ENCODE peak calls at places on chromosomes 2 and 18, in four cellular contexts. C, W, N and J are unnamed samples.

GRCh38 chr2:177147093-177147694 is 65.4 kb upstream of the HNRNPA3 start:
- DNase-seq in C (no peak), W (peak; percentile 76), N (no peak), J (no peak)

GRCh38 chr2:54657664-54658083 is 65.8 kb upstream of the EML6 start:
- DNase-seq in C (peak; percentile 63), W (peak; percentile 59), N (peak; percentile 42), J (no peak)

GRCh38 chr2:180690611-180691010 is 289.8 kb upstream of the UBE2E3 start:
- DNase-seq in C (no peak), W (peak; percentile 62), N (no peak), J (no peak)

GRCh38 chr2:64966017-64966416 is 23.2 kb upstream of the SLC1A4 start:
- DNase-seq in C (no peak), W (no peak), N (no peak), J (no peak)

GRCh38 chr2:120384486-120385354 is 38.8 kb downstream of the INHBB start:
- DNase-seq in C (peak; percentile 24), W (no peak), N (no peak), J (no peak)

GRCh38 chr2:231189571-231190495 is 8.6 kb upstream of the ARMC9 start:
- DNase-seq in C (peak; percentile 69), W (peak; percentile 62), N (no peak), J (no peak)

GRCh38 chr2:56473524-56473923 is 289.7 kb downstream of the CCDC85A start:
- DNase-seq in C (no peak), W (no peak), N (no peak), J (no peak)

GRCh38 chr2:151238527-151239487 is 22.9 kb downstream of the RBM43 start:
- DNase-seq in C (peak; percentile 58), W (peak; percentile 88), N (peak; percentile 53), J (no peak)

GRCh38 chr2:67918471-67918870 is 144.3 kb downstream of the C1D start:
- DNase-seq in C (no peak), W (no peak), N (no peak), J (no peak)

GRCh38 chr18:36505701-36506100 is 208.2 kb downstream of the FHOD3 start:
- DNase-seq in C (no peak), W (no peak), N (no peak), J (no peak)

GRCh38 chr2:215796160-215796559 is 217.2 kb downstream of the MREG start:
- DNase-seq in C (no peak), W (peak; percentile 94), N (no peak), J (no peak)

GRCh38 chr2:162506706-162507105 is 162.8 kb downstream of the GCA start:
- DNase-seq in C (no peak), W (no peak), N (no peak), J (no peak)

GRCh38 chr18:24530630-24531111 is 70.2 kb downstream of the HRH4 start:
- DNase-seq in C (no peak), W (peak; percentile 65), N (no peak), J (no peak)

GRCh38 chr2:16568998-16569397 is 96.6 kb downstream of the CYRIA start:
- DNase-seq in C (no peak), W (no peak), N (no peak), J (no peak)

GRCh38 chr2:101869527-101869926 is 122.2 kb upstream of the IL1R2 start:
- DNase-seq in C (no peak), W (no peak), N (no peak), J (no peak)

GRCh38 chr2:100198461-100199230 is 56.3 kb upstream of the AFF3 start:
- DNase-seq in C (no peak), W (no peak), N (no peak), J (no peak)

GRCh38 chr18:12304351-12305210 is 3.5 kb upstream of the TUBB6 start:
- DNase-seq in C (peak; percentile 61), W (no peak), N (peak; percentile 46), J (no peak)

GRCh38 chr2:33489835-33490431 is 13.5 kb downstream of the RASGRP3 start:
- DNase-seq in C (no peak), W (no peak), N (no peak), J (no peak)

GRCh38 chr2:240348522-240348921 is 86.9 kb upstream of the GPC1 start:
- DNase-seq in C (no peak), W (no peak), N (no peak), J (no peak)

GRCh38 chr2:10631405-10631804 is 58.4 kb downstream of the NOL10 start:
- DNase-seq in C (no peak), W (no peak), N (no peak), J (no peak)

DNA sequence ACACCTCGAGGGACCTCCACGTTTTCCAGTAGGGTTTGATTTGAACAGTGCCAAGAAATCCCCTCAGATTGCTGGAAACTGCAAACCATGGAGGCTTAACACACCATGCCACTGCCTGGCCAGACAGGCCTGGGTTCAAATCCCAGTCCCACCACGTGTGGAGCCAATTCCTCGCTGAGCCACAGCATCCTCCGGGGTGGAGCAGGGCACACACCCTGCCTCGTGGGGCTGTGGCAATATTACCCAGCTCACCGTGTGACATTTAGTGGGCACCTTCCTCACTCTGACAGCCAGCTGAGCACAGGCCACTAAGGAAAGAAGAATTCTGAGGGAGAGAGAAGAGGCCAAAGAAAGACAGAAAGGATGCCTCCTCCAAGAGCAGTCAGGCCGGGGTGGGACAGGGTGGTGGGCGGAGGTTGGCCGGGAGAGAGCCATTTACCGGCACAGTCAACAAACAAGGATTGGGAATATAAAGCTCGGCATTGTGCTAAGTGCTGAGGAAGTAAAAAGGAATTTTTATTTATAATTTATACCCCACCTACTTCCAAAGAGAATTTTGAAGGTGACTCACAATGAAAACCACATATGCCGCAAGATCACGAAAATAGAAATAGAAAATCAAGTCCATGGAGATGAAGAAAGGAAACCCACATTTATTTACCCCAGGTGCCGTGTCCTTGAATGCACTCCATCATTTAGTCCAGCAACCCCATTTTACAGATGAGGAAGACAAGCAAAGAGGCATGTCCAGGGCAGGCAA is 111.5 kb downstream of the MCFD2 start:
- DNase-seq in C (no peak), W (peak; percentile 96), N (peak; percentile 85), J (no peak)
- TF ChIP-seq CTCF in C (no peak), W (no peak), N (no peak), J (no peak)

DNA sequence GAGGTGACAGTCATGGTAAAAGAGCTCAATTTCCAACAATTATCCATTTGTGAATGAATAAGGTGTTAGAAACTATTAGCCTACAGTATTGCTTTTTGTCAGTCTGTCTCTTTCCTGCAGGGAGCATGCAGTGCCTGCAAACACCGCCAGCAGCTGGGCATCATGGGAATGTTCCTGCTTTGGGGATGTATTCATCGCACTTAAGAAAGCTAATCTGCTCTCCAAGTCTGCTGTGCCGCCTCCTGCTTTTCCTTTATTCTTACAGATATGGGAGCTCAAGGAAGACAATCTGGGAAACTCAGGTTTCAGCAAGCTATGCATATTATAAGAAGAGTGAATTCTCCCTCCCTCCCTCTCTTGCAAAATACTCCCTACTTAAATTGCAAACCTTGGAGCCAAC is 479.3 kb upstream of the ACVR2A start:
- DNase-seq in C (no peak), W (no peak), N (no peak), J (no peak)
- TF ChIP-seq CTCF in C (no peak), W (no peak), N (no peak), J (no peak)

GRCh38 chr18:49728542-49728941 is 84.8 kb downstream of the ACAA2 start:
- DNase-seq in C (peak; percentile 61), W (peak; percentile 69), N (no peak), J (no peak)
- TF ChIP-seq CTCF in C (peak; percentile 66), W (peak; percentile 88), N (no peak), J (no peak)

DNA sequence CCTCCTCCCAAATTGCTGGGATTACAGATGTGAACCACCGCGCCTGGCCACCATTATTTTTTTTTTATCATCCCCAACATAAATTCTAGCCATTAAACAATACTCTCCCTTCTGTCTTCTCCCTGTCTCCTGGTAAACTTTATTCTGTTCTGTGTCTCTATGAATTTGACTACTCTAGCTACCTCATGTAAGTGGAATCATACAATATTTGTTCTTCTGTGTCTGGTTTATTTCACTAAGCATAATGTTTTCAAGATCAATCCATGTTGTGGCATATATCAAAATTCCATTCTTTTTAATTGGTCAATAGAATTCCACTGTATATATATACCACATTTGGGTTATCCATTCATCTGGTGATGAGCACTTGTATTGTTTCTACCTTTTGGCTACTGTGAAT is 71.6 kb downstream of the MCFD2 start:
- DNase-seq in C (no peak), W (no peak), N (no peak), J (no peak)
- TF ChIP-seq CTCF in C (no peak), W (no peak), N (no peak), J (no peak)

GRCh38 chr18:3596324-3597158 is 146.6 kb downstream of the TGIF1 start:
- DNase-seq in C (peak; percentile 62), W (peak; percentile 69), N (peak; percentile 40), J (peak; percentile 34)
- TF ChIP-seq CTCF in C (peak; percentile 19), W (no peak), N (no peak), J (no peak)

DNA sequence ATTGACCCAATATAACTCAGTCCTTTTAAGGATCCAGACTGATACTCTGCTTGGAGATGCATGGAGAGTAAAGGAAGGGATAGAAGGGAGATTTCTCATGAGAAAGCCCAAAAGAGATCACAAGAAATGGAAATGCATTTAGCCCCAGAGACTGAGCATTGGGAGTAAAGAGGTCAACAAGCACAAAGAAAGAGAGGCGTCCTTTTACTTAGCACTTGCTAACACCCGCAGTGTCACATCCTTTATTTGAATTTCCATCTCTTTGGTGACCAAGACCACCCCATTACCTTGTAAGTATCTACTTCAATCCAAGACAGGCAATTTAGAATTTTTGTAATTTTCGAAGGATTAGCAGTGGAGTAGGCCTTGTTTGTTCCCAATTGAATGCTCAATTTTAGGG is 111.8 kb upstream of the DCC start:
- DNase-seq in C (no peak), W (no peak), N (no peak), J (no peak)
- TF ChIP-seq CTCF in C (no peak), W (no peak), N (no peak), J (no peak)

GRCh38 chr2:73946215-73946614 is 19.5 kb downstream of the DGUOK start:
- DNase-seq in C (no peak), W (no peak), N (no peak), J (no peak)

GRCh38 chr2:73947412-73948018 is 20.8 kb downstream of the DGUOK start:
- DNase-seq in C (no peak), W (no peak), N (no peak), J (no peak)

GRCh38 chr2:73949802-73950201 is 23.1 kb downstream of the DGUOK start:
- DNase-seq in C (no peak), W (no peak), N (no peak), J (no peak)

GRCh38 chr2:73944714-73945113 is 18.0 kb downstream of the DGUOK start:
- DNase-seq in C (no peak), W (no peak), N (no peak), J (no peak)

GRCh38 chr2:73946666-73947065 is 20.0 kb downstream of the DGUOK start:
- DNase-seq in C (no peak), W (no peak), N (no peak), J (no peak)
- TF ChIP-seq CTCF in C (no peak), W (no peak), N (no peak), J (no peak)